ENCODE peak calls at places on chromosome 12, in eight cellular contexts. M, C, F, N, V, O, W and T are unnamed samples.

GRCh38 chr12:114395755-114396152 is 10.2 kb downstream of the TBX5 start:
- DNase-seq in M (no peak), C (no peak), F (no peak), N (no peak), V (no peak), O (no peak), W (no peak), T (no peak)

GRCh38 chr12:41795066-41795465 is 349.6 kb downstream of the GXYLT1 start:
- DNase-seq in M (no peak), C (no peak), F (no peak), N (no peak), V (no peak), O (no peak), W (no peak), T (no peak)

GRCh38 chr12:89731614-89732013 is 23.0 kb upstream of the ATP2B1 start:
- DNase-seq in M (peak), C (no peak), F (no peak), N (no peak), V (no peak), O (no peak), W (peak), T (no peak)

GRCh38 chr12:21941522-21942376 is 523 bp upstream of the ABCC9 start:
- DNase-seq in M (peak), C (no peak), F (peak), N (no peak), V (no peak), O (peak), W (no peak), T (no peak)

GRCh38 chr12:113080692-113081091 is 24.2 kb downstream of the DTX1 start:
- DNase-seq in M (no peak), C (no peak), F (no peak), N (no peak), V (no peak), O (no peak), W (no peak), T (no peak)

GRCh38 chr12:4417471-4417870 is 28.1 kb downstream of the FGF6 start:
- DNase-seq in M (no peak), C (no peak), F (no peak), N (no peak), V (no peak), O (no peak), W (no peak), T (no peak)

GRCh38 chr12:105705765-105706164 is 375.3 kb downstream of the C12orf75 start:
- DNase-seq in M (peak), C (no peak), F (peak), N (no peak), V (peak), O (no peak), W (peak), T (peak)

GRCh38 chr12:106790020-106790419 is 15.5 kb downstream of the RIC8B start:
- DNase-seq in M (no peak), C (no peak), F (no peak), N (no peak), V (no peak), O (no peak), W (no peak), T (peak)

GRCh38 chr12:121796855-121797751 is 3.6 kb upstream of the RHOF start:
- DNase-seq in M (peak), C (peak), F (peak), N (no peak), V (peak), O (peak), W (peak), T (peak)

GRCh38 chr12:27143676-27144075 is 61.3 kb upstream of the C12orf71 start:
- DNase-seq in M (no peak), C (no peak), F (no peak), N (no peak), V (no peak), O (no peak), W (no peak), T (peak)

GRCh38 chr12:26334621-26335124 is 139.3 kb downstream of the SSPN start:
- DNase-seq in M (no peak), C (no peak), F (no peak), N (no peak), V (no peak), O (no peak), W (no peak), T (no peak)

GRCh38 chr12:63752283-63752682 is 27.4 kb upstream of the RXYLT1 start:
- DNase-seq in M (no peak), C (no peak), F (no peak), N (no peak), V (no peak), O (no peak), W (no peak), T (no peak)

GRCh38 chr12:52285851-52286530 is 5.3 kb downstream of the KRT81 start:
- DNase-seq in M (no peak), C (no peak), F (no peak), N (no peak), V (no peak), O (no peak), W (no peak), T (no peak)

GRCh38 chr12:8099235-8099634 is 17.2 kb downstream of the NECAP1 start:
- DNase-seq in M (no peak), C (no peak), F (no peak), N (no peak), V (no peak), O (no peak), W (no peak), T (no peak)

GRCh38 chr12:63779498-63780481 is at the start of gene RXYLT1:
- DNase-seq in M (peak), C (peak), F (peak), N (peak), V (peak), O (peak), W (peak), T (peak)

GRCh38 chr12:104957388-104958008 is 592 bp downstream of the SLC41A2 start:
- DNase-seq in M (peak), C (no peak), F (peak), N (peak), V (no peak), O (peak), W (no peak), T (no peak)

GRCh38 chr12:62922539-62922938 is 12.4 kb downstream of the PPM1H start:
- DNase-seq in M (no peak), C (no peak), F (no peak), N (no peak), V (no peak), O (no peak), W (peak), T (no peak)

GRCh38 chr12:6234906-6235305 is 34.7 kb downstream of the CD9 start:
- DNase-seq in M (no peak), C (no peak), F (no peak), N (no peak), V (no peak), O (no peak), W (no peak), T (no peak)

GRCh38 chr12:10179871-10180270 is 1.0 kb downstream of the TMEM52B start:
- DNase-seq in M (peak), C (no peak), F (no peak), N (no peak), V (no peak), O (no peak), W (peak), T (no peak)

GRCh38 chr12:131007031-131007793 is 53.5 kb downstream of the ADGRD1 start:
- DNase-seq in M (no peak), C (no peak), F (no peak), N (no peak), V (no peak), O (no peak), W (no peak), T (no peak)

GRCh38 chr12:39467432-39467870 is 24.5 kb upstream of the KIF21A start:
- DNase-seq in M (no peak), C (no peak), F (no peak), N (no peak), V (no peak), O (no peak), W (no peak), T (peak)

GRCh38 chr12:130437555-130438242 is 100.0 kb downstream of the PIWIL1 start:
- DNase-seq in M (no peak), C (peak), F (no peak), N (no peak), V (no peak), O (no peak), W (no peak), T (no peak)

GRCh38 chr12:120249875-120250795 is 15.4 kb downstream of the PXN start:
- DNase-seq in M (no peak), C (no peak), F (no peak), N (peak), V (no peak), O (no peak), W (no peak), T (peak)

GRCh38 chr12:108047130-108047550 is 81.9 kb upstream of the WSCD2 start:
- DNase-seq in M (peak), C (no peak), F (no peak), N (no peak), V (no peak), O (no peak), W (no peak), T (peak)

GRCh38 chr12:18400186-18400585 is 138.9 kb downstream of the PIK3C2G start:
- DNase-seq in M (no peak), C (no peak), F (no peak), N (no peak), V (no peak), O (no peak), W (no peak), T (no peak)

GRCh38 chr12:119659289-119659897 is 8.5 kb upstream of the PRKAB1 start:
- DNase-seq in M (peak), C (no peak), F (peak), N (peak), V (no peak), O (peak), W (peak), T (peak)

GRCh38 chr12:96236221-96236822 is 42.1 kb downstream of the ELK3 start:
- DNase-seq in M (no peak), C (no peak), F (no peak), N (no peak), V (no peak), O (no peak), W (peak), T (no peak)

GRCh38 chr12:131176926-131177325 is 223.2 kb downstream of the ADGRD1 start:
- DNase-seq in M (no peak), C (no peak), F (no peak), N (no peak), V (no peak), O (no peak), W (no peak), T (no peak)

GRCh38 chr12:111405856-111406473 is at the start of gene SH2B3:
- DNase-seq in M (peak), C (no peak), F (peak), N (peak), V (no peak), O (peak), W (no peak), T (no peak)